ENCODE peak calls at places on chromosome 22, in four cellular contexts. Q, J, A and T are unnamed samples.

GRCh38 chr22:38080847-38081635 is 2.9 kb downstream of the SLC16A8 start:
- DNase-seq in Q (no peak), J (no peak), A (peak), T (no peak)

GRCh38 chr22:28904211-28904808 is 20.9 kb downstream of the ZNRF3 start:
- DNase-seq in Q (no peak), J (no peak), A (no peak), T (no peak)

GRCh38 chr22:31585161-31585859 is 76.7 kb downstream of the PISD start:
- DNase-seq in Q (peak), J (no peak), A (no peak), T (no peak)

GRCh38 chr22:18063311-18063710 is 14.5 kb upstream of the PEX26 start:
- DNase-seq in Q (no peak), J (no peak), A (no peak), T (no peak)

GRCh38 chr22:30539368-30539767 is 7.2 kb downstream of the SEC14L6 start:
- DNase-seq in Q (no peak), J (no peak), A (no peak), T (no peak)

GRCh38 chr22:50701428-50702154 is 29.0 kb downstream of the SHANK3 start:
- DNase-seq in Q (no peak), J (no peak), A (no peak), T (no peak)

GRCh38 chr22:42364641-42365336 is 67.4 kb downstream of the NFAM1 start:
- DNase-seq in Q (no peak), J (no peak), A (no peak), T (no peak)

GRCh38 chr22:38033522-38034277 is 23.5 kb upstream of the PICK1 start:
- DNase-seq in Q (no peak), J (no peak), A (no peak), T (no peak)

GRCh38 chr22:47043835-47044721 is 281.6 kb downstream of the TBC1D22A start:
- DNase-seq in Q (no peak), J (no peak), A (no peak), T (no peak)

GRCh38 chr22:32949719-32950118 is 108.5 kb downstream of the SYN3 start:
- DNase-seq in Q (peak), J (no peak), A (no peak), T (no peak)

GRCh38 chr22:18042685-18043084 is 18.3 kb upstream of the MICAL3 start:
- DNase-seq in Q (no peak), J (no peak), A (no peak), T (no peak)

GRCh38 chr22:40951795-40952602 is 821 bp downstream of the RBX1 start:
- DNase-seq in Q (no peak), J (peak), A (no peak), T (no peak)

GRCh38 chr22:37282385-37282677 is at the start of gene CYTH4:
- DNase-seq in Q (no peak), J (no peak), A (no peak), T (no peak)

GRCh38 chr22:50274311-50274710 is 4.1 kb upstream of the MAPK11 start:
- DNase-seq in Q (peak), J (no peak), A (no peak), T (no peak)

GRCh38 chr22:43837666-43838065 is 24.6 kb downstream of the SULT4A1 start:
- DNase-seq in Q (no peak), J (no peak), A (no peak), T (no peak)

GRCh38 chr22:36175892-36176291 is 15.3 kb upstream of the APOL3 start:
- DNase-seq in Q (no peak), J (no peak), A (no peak), T (no peak)

GRCh38 chr22:46405925-46406324 is 70.4 kb downstream of the TRMU start:
- DNase-seq in Q (no peak), J (no peak), A (no peak), T (no peak)

GRCh38 chr22:35231585-35232084 is 25.7 kb upstream of the HMGXB4 start:
- DNase-seq in Q (peak), J (peak), A (peak), T (peak)

GRCh38 chr22:28582806-28583205 is 96.8 kb downstream of the TTC28 start:
- DNase-seq in Q (no peak), J (no peak), A (no peak), T (no peak)

GRCh38 chr22:31143537-31143936 is 3.2 kb upstream of the PLA2G3 start:
- DNase-seq in Q (no peak), J (no peak), A (no peak), T (no peak)

GRCh38 chr22:18035740-18036139 is 11.4 kb upstream of the MICAL3 start:
- DNase-seq in Q (peak), J (no peak), A (no peak), T (no peak)

GRCh38 chr22:19854778-19855503 is at the start of the genes GNB1L and RTL10:
- DNase-seq in Q (peak), J (peak), A (peak), T (peak)

GRCh38 chr22:44362249-44363040 is 49.7 kb upstream of the SHISAL1 start:
- DNase-seq in Q (no peak), J (no peak), A (no peak), T (no peak)

GRCh38 chr22:31218565-31219262 is 6.6 kb downstream of the LIMK2 start:
- DNase-seq in Q (no peak), J (no peak), A (no peak), T (no peak)

GRCh38 chr22:49993649-49994360 is 18.8 kb downstream of the IL17REL start:
- DNase-seq in Q (no peak), J (no peak), A (no peak), T (no peak)

GRCh38 chr22:35102663-35103062 is 36.7 kb downstream of the ISX start:
- DNase-seq in Q (no peak), J (no peak), A (peak), T (peak)

GRCh38 chr22:35470903-35471321 is 69.7 kb upstream of the RASD2 start:
- DNase-seq in Q (peak), J (no peak), A (no peak), T (no peak)

GRCh38 chr22:36384766-36385400 is 2.9 kb downstream of the MYH9 start:
- DNase-seq in Q (no peak), J (no peak), A (no peak), T (no peak)

GRCh38 chr22:18110194-18110943 is at the start of gene TUBA8:
- DNase-seq in Q (no peak), J (no peak), A (peak), T (peak)

GRCh38 chr22:49674479-49674830 is 153.2 kb downstream of the BRD1 start:
- DNase-seq in Q (no peak), J (no peak), A (no peak), T (no peak)

GRCh38 chr22:43273902-43274484 is 69.2 kb downstream of the SCUBE1 start:
- DNase-seq in Q (peak), J (peak), A (peak), T (peak)

GRCh38 chr22:45861259-45861658 is 115.7 kb downstream of the WNT7B start:
- DNase-seq in Q (no peak), J (no peak), A (no peak), T (no peak)

GRCh38 chr22:45179276-45180049 is 15.7 kb downstream of the NUP50 start:
- DNase-seq in Q (no peak), J (no peak), A (no peak), T (no peak)

GRCh38 chr22:27461470-27461869 is 340.1 kb downstream of the MN1 start:
- DNase-seq in Q (no peak), J (no peak), A (no peak), T (peak)

DNA sequence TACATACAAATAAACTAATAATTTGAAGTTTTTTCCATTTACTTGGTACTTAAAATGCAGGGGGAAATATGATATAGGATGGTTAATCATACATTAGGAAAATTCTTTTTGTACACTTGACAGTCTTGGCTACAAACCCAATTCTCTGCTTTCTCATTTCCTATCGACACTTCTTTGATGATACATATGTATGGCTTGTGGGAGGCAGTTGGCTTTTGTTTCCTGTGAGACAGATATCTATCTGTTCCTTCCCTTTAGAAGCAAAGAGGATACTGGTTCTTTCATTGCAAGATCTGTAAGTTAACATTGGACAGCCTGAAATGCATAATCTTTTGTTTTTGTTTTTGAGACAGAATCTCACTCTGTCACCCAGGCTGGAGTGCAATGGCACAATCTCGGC is 47.9 kb upstream of the ADORA2A start:
- DNase-seq in Q (no peak), J (no peak), A (no peak), T (no peak)
- TF ChIP-seq SUZ12 in Q (no peak), J (no peak), A (no peak), T (no peak)

GRCh38 chr22:39292561-39293074 is 26.8 kb downstream of the RPL3 start:
- DNase-seq in Q (peak), J (no peak), A (no peak), T (no peak)

GRCh38 chr22:39291501-39291900 is 27.9 kb downstream of the RPL3 start:
- DNase-seq in Q (no peak), J (no peak), A (no peak), T (no peak)

GRCh38 chr22:39290248-39290720 is 29.1 kb downstream of the RPL3 start:
- DNase-seq in Q (no peak), J (no peak), A (no peak), T (no peak)

GRCh38 chr22:39290724-39291161 is 28.7 kb downstream of the RPL3 start:
- DNase-seq in Q (peak), J (no peak), A (no peak), T (no peak)

GRCh38 chr22:39292002-39292401 is 27.4 kb downstream of the RPL3 start:
- DNase-seq in Q (no peak), J (no peak), A (no peak), T (no peak)
- TF ChIP-seq ZNF274 in Q (no peak), J (no peak), A (no peak), T (no peak)

DNA sequence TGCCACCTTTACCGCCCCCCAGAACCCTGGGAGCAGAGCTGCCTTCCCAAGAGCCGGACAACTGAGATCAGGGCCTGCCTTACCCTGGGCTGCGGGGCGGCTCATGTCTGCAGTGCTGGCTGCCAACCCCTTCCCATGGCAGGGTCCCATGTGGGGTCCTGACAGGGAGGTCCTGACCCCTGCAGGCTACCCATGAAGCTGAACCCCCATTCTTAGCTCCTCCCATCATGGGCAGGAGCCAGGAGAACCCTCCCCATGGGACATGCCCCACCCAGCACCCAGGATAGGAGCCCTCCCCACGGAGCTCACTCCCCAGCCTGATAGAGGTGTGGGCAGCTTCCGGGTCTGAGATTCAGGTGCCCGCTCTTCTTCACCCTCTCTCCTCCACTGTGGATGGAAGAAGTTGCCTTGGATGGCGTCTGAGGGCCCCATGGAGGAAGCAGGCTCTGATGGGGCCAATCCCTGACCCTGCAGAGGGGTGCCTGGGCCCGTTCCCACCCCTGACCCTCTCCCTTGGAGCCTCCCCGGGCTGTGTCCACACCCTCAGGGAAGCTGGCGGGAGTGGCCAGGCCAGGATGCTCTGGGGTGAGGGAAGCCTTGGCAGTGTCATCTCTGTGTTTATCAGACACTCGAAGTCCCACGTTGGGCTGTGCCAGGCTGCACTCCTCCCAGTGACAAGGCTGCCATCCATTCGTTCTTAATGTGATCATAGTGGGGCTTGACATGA is 1508.2 kb downstream of the BRD1 start:
- DNase-seq in Q (no peak), J (no peak), A (no peak), T (no peak)
- TF ChIP-seq SUZ12 in Q (no peak), J (no peak), A (no peak), T (no peak)

DNA sequence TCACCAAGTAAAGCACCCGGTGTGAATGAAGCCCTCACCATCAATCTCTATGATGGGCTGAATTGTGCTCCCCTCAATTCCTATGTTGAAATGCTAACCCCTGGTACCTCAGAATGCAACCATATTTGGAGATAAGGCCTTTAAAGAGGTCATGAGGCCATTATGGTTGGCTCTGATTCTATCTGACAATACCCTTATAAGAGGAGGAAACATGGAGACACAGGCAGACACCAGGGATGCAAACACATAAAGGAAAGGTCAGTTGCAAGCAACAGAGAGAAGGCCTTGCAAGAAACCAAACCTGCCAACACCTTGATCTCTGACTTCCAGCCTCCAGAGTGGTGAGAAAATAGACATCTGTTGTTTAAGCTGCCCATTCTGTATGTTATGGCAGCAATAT is 13.3 kb upstream of the ZNF280A start:
- DNase-seq in Q (no peak), J (no peak), A (no peak), T (no peak)
- TF ChIP-seq ZNF274 in Q (no peak), J (no peak), A (no peak), T (no peak)